ENCODE peak calls at places on chromosomes 3 and 15, in six cellular contexts. O is NCI-H2171; Z is putamen; J is stimulated activated effector memory CD8-positive, alpha-beta T cell treated with anti-CD3 and anti-CD28 coated beads, Interleukin-12 subunit alpha, Interleukin-12 subunit beta, amount 100 ng/mL, for 72 hours; B is dermis microvascular lymphatic vessel endothelial cell; S is neuronal stem cell. F is an unnamed sample.

GRCh38 chr3:16512435-16513140 is 911 bp downstream of the RFTN1 start:
- DNase-seq in O (no peak), Z (no peak), J (peak), B (peak), S (no peak), F (peak)

GRCh38 chr3:108090066-108090700 is 648 bp downstream of the CD47 start:
- DNase-seq in O (peak), Z (peak), J (no peak), B (peak), S (peak), F (peak)

GRCh38 chr3:129690406-129690805 is 83.9 kb upstream of the PLXND1 start:
- DNase-seq in O (peak), Z (peak), J (no peak), B (peak), S (peak), F (no peak)

GRCh38 chr3:45225465-45226205 is 452 bp downstream of the TMEM158 start:
- DNase-seq in O (no peak), Z (no peak), J (peak), B (peak), S (peak), F (peak)

GRCh38 chr15:74425634-74426033 is 8.1 kb downstream of the SEMA7A start:
- DNase-seq in O (no peak), Z (no peak), J (no peak), B (no peak), S (no peak), F (no peak)

GRCh38 chr15:90367578-90367977 is 15.5 kb downstream of the ZNF774 start:
- DNase-seq in O (no peak), Z (no peak), J (no peak), B (no peak), S (no peak), F (no peak)

GRCh38 chr3:111971533-111971932 is 7.3 kb upstream of the ABHD10 start:
- DNase-seq in O (no peak), Z (no peak), J (no peak), B (no peak), S (no peak), F (no peak)

GRCh38 chr15:68678746-68679145 is 100.0 kb downstream of the CORO2B start:
- DNase-seq in O (no peak), Z (no peak), J (no peak), B (no peak), S (no peak), F (no peak)

GRCh38 chr3:52345521-52346110 is 29.5 kb downstream of the DNAH1 start:
- DNase-seq in O (no peak), Z (no peak), J (no peak), B (no peak), S (no peak), F (no peak)